ENCODE peak calls at places on chromosomes 3 and 15, in eight cellular contexts. P, F, Y, M, I, L, C and O are unnamed samples.

GRCh38 chr3:40249168-40249567 is 60.3 kb upstream of the EIF1B start:
- DNase-seq in P (no peak), F (no peak), Y (no peak), M (no peak), I (no peak), L (no peak), C (no peak), O (no peak)

GRCh38 chr3:186413615-186414415 is 51.8 kb upstream of the DGKG start:
- DNase-seq in P (peak), F (peak), Y (no peak), M (peak), I (peak), L (peak), C (peak), O (peak)

GRCh38 chr3:58349792-58350626 is 17.3 kb downstream of the PXK start:
- DNase-seq in P (no peak), F (no peak), Y (no peak), M (no peak), I (no peak), L (no peak), C (no peak), O (no peak)

GRCh38 chr3:193701896-193702644 is 109.1 kb downstream of the OPA1 start:
- DNase-seq in P (peak), F (no peak), Y (no peak), M (no peak), I (no peak), L (no peak), C (peak), O (no peak)

GRCh38 chr3:84039091-84039490 is 919.7 kb upstream of the CADM2 start:
- DNase-seq in P (no peak), F (no peak), Y (no peak), M (no peak), I (no peak), L (no peak), C (no peak), O (no peak)

GRCh38 chr3:117793684-117794304 is 1084.2 kb downstream of the TUSC7 start:
- DNase-seq in P (peak), F (no peak), Y (no peak), M (peak), I (no peak), L (no peak), C (no peak), O (no peak)

GRCh38 chr15:70870066-70870465 is 16.1 kb upstream of the LARP6 start:
- DNase-seq in P (no peak), F (no peak), Y (no peak), M (no peak), I (no peak), L (no peak), C (no peak), O (no peak)

GRCh38 chr15:73965730-73966103 is 26.4 kb downstream of the STOML1 start:
- DNase-seq in P (peak), F (no peak), Y (no peak), M (no peak), I (no peak), L (no peak), C (no peak), O (no peak)

GRCh38 chr15:33460166-33460805 is 149.5 kb downstream of the RYR3 start:
- DNase-seq in P (no peak), F (no peak), Y (no peak), M (no peak), I (no peak), L (no peak), C (no peak), O (peak)

GRCh38 chr3:39907981-39908380 is 98.6 kb downstream of the MYRIP start:
- DNase-seq in P (no peak), F (no peak), Y (no peak), M (peak), I (no peak), L (no peak), C (no peak), O (no peak)

GRCh38 chr3:53123510-53123909 is 6.7 kb downstream of the RFT1 start:
- DNase-seq in P (no peak), F (no peak), Y (no peak), M (no peak), I (no peak), L (no peak), C (no peak), O (no peak)

GRCh38 chr3:165852710-165853109 is 15.5 kb upstream of the BCHE start:
- DNase-seq in P (no peak), F (no peak), Y (no peak), M (no peak), I (no peak), L (no peak), C (no peak), O (no peak)

GRCh38 chr3:123636431-123636841 is 51.6 kb upstream of the HACD2 start:
- DNase-seq in P (peak), F (no peak), Y (no peak), M (no peak), I (no peak), L (peak), C (peak), O (peak)

GRCh38 chr3:170835346-170835745 is 34.6 kb downstream of the RPL22L1 start:
- DNase-seq in P (no peak), F (no peak), Y (no peak), M (no peak), I (no peak), L (no peak), C (no peak), O (no peak)

GRCh38 chr15:64597469-64597806 is 137.1 kb downstream of the ZNF609 start:
- DNase-seq in P (no peak), F (no peak), Y (no peak), M (no peak), I (no peak), L (no peak), C (no peak), O (no peak)

GRCh38 chr15:85379403-85380131 is 836 bp upstream of the AKAP13 start:
- DNase-seq in P (peak), F (no peak), Y (peak), M (no peak), I (no peak), L (no peak), C (no peak), O (no peak)

GRCh38 chr15:73991260-73991659 is 835 bp downstream of the STOML1 start:
- DNase-seq in P (peak), F (peak), Y (no peak), M (peak), I (no peak), L (peak), C (no peak), O (no peak)

GRCh38 chr3:177673105-177673804 is 476.0 kb upstream of the TBL1XR1 start:
- DNase-seq in P (no peak), F (no peak), Y (no peak), M (peak), I (no peak), L (no peak), C (no peak), O (no peak)

GRCh38 chr3:128763967-128764366 is 38.0 kb downstream of the RAB7A start:
- DNase-seq in P (no peak), F (no peak), Y (no peak), M (no peak), I (no peak), L (no peak), C (no peak), O (no peak)

GRCh38 chr15:59303641-59304433 is 68.8 kb downstream of the MYO1E start:
- DNase-seq in P (no peak), F (no peak), Y (no peak), M (peak), I (no peak), L (peak), C (no peak), O (peak)

GRCh38 chr3:3145831-3146230 is 19.1 kb downstream of the TRNT1 start:
- DNase-seq in P (no peak), F (no peak), Y (no peak), M (no peak), I (no peak), L (no peak), C (no peak), O (no peak)

GRCh38 chr3:195916991-195917390 is 8.6 kb upstream of the TNK2 start:
- DNase-seq in P (no peak), F (peak), Y (no peak), M (no peak), I (no peak), L (peak), C (no peak), O (no peak)

GRCh38 chr3:195913382-195913781 is 5.0 kb upstream of the TNK2 start:
- DNase-seq in P (no peak), F (peak), Y (no peak), M (no peak), I (no peak), L (peak), C (no peak), O (no peak)

GRCh38 chr3:195916291-195916690 is 7.9 kb upstream of the TNK2 start:
- DNase-seq in P (no peak), F (peak), Y (no peak), M (no peak), I (no peak), L (peak), C (no peak), O (no peak)

GRCh38 chr3:195911946-195912270 is 3.6 kb upstream of the TNK2 start:
- DNase-seq in P (no peak), F (no peak), Y (no peak), M (no peak), I (no peak), L (peak), C (no peak), O (peak)

DNA sequence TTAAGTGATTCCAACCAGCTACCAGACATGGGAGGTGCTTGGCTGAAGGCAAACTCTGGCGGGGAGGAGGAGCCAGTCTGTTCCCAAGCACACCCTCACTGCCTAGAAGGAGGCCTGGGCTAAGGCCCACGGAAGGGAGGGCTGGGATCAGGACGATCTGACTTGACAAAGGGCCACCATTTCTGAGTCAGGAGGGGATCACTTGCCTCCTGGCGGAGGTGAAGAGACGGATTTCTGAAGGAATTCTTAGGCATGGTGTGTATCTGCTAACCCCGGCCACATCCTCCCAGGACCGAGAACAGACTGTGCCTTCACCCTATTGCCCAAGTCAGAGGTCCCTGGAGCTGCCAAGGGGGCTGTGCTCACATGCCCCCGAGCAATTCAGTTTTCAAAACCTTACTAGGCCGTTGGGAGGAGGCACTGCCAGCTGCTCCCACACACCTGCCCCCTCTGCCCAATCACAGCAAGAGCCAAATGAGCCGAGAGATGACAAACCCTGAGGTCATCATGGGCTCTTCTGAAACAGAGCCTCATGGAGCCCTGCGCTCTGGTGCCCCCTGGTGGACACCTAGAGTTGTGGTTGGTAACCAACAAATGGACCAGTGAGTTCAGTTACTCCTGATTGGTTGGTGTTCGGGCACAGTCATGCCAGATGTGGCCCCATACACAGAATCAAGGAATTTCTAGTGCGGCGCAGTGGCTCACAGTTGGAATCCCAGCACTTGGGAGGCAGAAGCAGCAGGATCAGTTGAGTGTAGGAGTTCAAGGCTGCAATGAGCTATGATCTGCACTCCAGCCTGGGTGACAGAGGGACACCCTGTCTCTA is 6.5 kb upstream of the TNK2 start:
- DNase-seq in P (peak), F (peak), Y (peak), M (peak), I (peak), L (peak), C (peak), O (peak)
- H3K27ac ChIP-seq in P (peak), F (peak), Y (no peak), M (peak), I (peak), L (peak), C (peak), O (peak)

GRCh38 chr15:22954798-22955543 is 25.2 kb downstream of the CYFIP1 start:
- DNase-seq in P (no peak), F (no peak), Y (no peak), M (no peak), I (no peak), L (no peak), C (no peak), O (no peak)

GRCh38 chr15:22956257-22956979 is 23.8 kb downstream of the CYFIP1 start:
- DNase-seq in P (no peak), F (no peak), Y (no peak), M (no peak), I (no peak), L (peak), C (no peak), O (no peak)

GRCh38 chr15:22956980-22957264 is 23.2 kb downstream of the CYFIP1 start:
- DNase-seq in P (no peak), F (no peak), Y (no peak), M (no peak), I (no peak), L (no peak), C (no peak), O (no peak)

GRCh38 chr15:22954326-22954725 is 25.8 kb downstream of the CYFIP1 start:
- DNase-seq in P (no peak), F (no peak), Y (no peak), M (no peak), I (no peak), L (no peak), C (no peak), O (no peak)

GRCh38 chr15:22955544-22956085 is 24.6 kb downstream of the CYFIP1 start:
- DNase-seq in P (no peak), F (no peak), Y (no peak), M (no peak), I (no peak), L (no peak), C (no peak), O (no peak)
- H3K27ac ChIP-seq in P (no peak), F (no peak), Y (no peak), M (no peak), I (peak), L (peak), C (no peak), O (no peak)

GRCh38 chr3:160403796-160404510 is 4.5 kb downstream of the SMC4 start:
- DNase-seq in P (no peak), F (no peak), Y (no peak), M (no peak), I (no peak), L (no peak), C (no peak), O (no peak)
- H3K27ac ChIP-seq in P (no peak), F (peak), Y (peak), M (no peak), I (no peak), L (peak), C (no peak), O (peak)

DNA sequence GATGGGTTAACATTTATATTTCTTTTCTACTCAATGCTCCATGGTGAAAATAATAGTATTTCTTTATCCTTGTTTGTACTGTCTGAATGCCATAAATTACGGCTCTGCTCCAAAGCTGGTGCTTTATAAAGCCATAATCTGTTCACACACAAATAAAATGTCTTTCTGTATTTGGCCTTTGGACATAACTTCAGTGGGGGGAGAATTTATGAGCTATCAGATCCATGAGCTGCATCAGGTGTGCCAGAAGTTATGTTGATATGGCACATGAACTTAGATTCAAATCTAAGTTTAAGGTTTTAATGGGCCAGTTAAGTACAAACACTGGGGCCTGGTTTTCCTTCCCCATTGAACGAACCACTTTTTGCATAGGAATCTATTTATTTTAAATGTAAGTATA is 239.9 kb downstream of the NFKBIZ start:
- DNase-seq in P (no peak), F (no peak), Y (no peak), M (no peak), I (no peak), L (no peak), C (no peak), O (no peak)
- H3K27ac ChIP-seq in P (no peak), F (no peak), Y (no peak), M (no peak), I (no peak), L (peak), C (no peak), O (no peak)

GRCh38 chr3:126781406-126781805 is 77.4 kb downstream of the CHCHD6 start:
- DNase-seq in P (no peak), F (no peak), Y (no peak), M (no peak), I (no peak), L (no peak), C (no peak), O (no peak)
- H3K27ac ChIP-seq in P (peak), F (no peak), Y (no peak), M (no peak), I (no peak), L (no peak), C (peak), O (peak)

GRCh38 chr3:140712301-140712700 is 34.4 kb downstream of the TRIM42 start:
- DNase-seq in P (no peak), F (no peak), Y (no peak), M (no peak), I (no peak), L (no peak), C (no peak), O (no peak)

GRCh38 chr3:140717915-140718314 is 40.1 kb downstream of the TRIM42 start:
- DNase-seq in P (no peak), F (no peak), Y (no peak), M (no peak), I (no peak), L (no peak), C (no peak), O (no peak)

GRCh38 chr3:140711043-140711718 is 33.3 kb downstream of the TRIM42 start:
- DNase-seq in P (no peak), F (no peak), Y (no peak), M (no peak), I (no peak), L (no peak), C (no peak), O (no peak)

GRCh38 chr3:140711719-140712086 is 33.8 kb downstream of the TRIM42 start:
- DNase-seq in P (no peak), F (no peak), Y (no peak), M (no peak), I (no peak), L (no peak), C (no peak), O (no peak)

DNA sequence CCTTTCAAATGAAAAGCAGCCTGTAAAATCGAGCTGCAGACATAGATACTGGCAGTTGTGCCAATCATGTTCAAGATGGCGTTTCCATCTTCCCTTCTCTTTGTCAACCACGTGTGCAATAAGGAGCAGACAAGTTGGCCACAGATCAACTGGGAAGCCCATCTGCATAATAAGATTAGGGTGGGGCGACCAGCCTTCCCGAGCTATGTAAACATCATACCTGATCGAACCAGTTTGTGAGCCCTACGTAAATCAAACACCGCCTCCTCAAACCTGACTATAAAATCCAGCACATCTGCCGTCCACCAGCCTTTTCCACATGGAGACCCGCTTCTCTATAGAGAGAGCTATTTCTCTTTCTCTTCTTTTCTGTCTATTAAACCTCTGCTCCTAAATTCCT is 37.2 kb downstream of the TRIM42 start:
- DNase-seq in P (no peak), F (no peak), Y (no peak), M (no peak), I (no peak), L (no peak), C (no peak), O (no peak)
- H3K27ac ChIP-seq in P (no peak), F (no peak), Y (no peak), M (no peak), I (no peak), L (no peak), C (no peak), O (no peak)

GRCh38 chr15:77605582-77605981 is 27.1 kb downstream of the LINGO1 start:
- DNase-seq in P (no peak), F (no peak), Y (no peak), M (no peak), I (no peak), L (no peak), C (no peak), O (no peak)

GRCh38 chr15:77602800-77603199 is 29.9 kb downstream of the LINGO1 start:
- DNase-seq in P (no peak), F (no peak), Y (no peak), M (no peak), I (no peak), L (no peak), C (no peak), O (no peak)

GRCh38 chr15:77603616-77604406 is 28.9 kb downstream of the LINGO1 start:
- DNase-seq in P (no peak), F (no peak), Y (no peak), M (no peak), I (no peak), L (no peak), C (no peak), O (no peak)

GRCh38 chr15:77606142-77607034 is 26.3 kb downstream of the LINGO1 start:
- DNase-seq in P (no peak), F (no peak), Y (no peak), M (no peak), I (no peak), L (no peak), C (no peak), O (no peak)

DNA sequence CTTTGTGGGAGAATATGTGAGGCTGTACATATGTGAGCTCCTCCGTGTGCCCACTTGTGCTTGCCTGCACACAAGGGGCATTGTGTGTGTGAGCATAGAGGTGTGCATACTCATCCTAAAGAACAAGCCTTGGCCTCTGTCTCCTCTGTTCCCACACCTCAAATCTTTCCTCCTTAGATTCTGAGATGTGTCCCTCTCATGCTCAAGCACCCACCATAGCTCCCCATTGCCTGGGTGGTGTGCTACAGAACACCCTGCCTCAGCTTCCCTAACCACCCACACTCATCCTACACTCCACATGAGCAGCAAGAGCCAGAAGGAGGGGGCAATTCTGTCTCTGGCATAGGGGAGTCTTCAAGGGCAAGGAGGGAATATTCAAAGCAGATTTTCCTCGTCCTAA is 27.7 kb downstream of the LINGO1 start:
- DNase-seq in P (no peak), F (no peak), Y (no peak), M (no peak), I (no peak), L (no peak), C (no peak), O (no peak)
- H3K27ac ChIP-seq in P (no peak), F (no peak), Y (no peak), M (no peak), I (peak), L (no peak), C (peak), O (no peak)

GRCh38 chr3:134852893-134853351 is 57.9 kb downstream of the EPHB1 start:
- DNase-seq in P (no peak), F (no peak), Y (no peak), M (no peak), I (no peak), L (no peak), C (no peak), O (no peak)
- H3K27ac ChIP-seq in P (no peak), F (no peak), Y (no peak), M (no peak), I (no peak), L (no peak), C (no peak), O (no peak)

DNA sequence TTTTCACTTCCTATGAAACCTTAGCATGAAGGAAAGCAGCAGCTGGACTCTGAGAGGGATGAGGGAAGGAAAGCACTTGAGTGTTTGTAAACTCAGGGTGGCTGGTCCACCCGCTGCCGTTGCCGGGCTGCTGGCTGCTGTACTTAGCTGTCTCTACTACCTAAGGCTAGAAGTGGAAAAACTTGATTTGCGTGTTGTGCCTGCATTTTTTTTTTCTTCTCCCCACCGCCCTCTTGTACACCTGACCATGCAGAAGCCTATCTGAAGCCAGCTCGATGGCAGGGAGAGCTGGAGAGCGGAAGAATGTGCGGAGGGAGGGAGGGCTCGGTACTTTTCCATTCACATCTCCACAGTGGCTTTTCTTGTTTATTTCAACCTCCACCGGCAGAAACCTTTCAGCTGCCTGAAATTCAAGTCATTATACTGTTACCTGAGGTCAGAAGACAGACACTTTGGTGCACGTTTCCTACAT is 4.8 kb upstream of the BCL6 start:
- DNase-seq in P (peak), F (peak), Y (no peak), M (peak), I (no peak), L (no peak), C (peak), O (peak)
- H3K27ac ChIP-seq in P (peak), F (peak), Y (no peak), M (peak), I (peak), L (no peak), C (peak), O (peak)